ENCODE peak calls at places on chromosomes 5 and 9, in five cellular contexts. One of them, this sample, is unnamed.

GRCh38 chr5:78483809-78484521 is 123.5 kb downstream of the SCAMP1 start:
- DNase-seq in upper lobe of right lung: no peak
- DNase-seq in IMR-90: peak
- DNase-seq in bronchial epithelial cell: peak
- DNase-seq in left ventricle myocardium inferior: no peak
- DNase-seq in this sample: no peak

GRCh38 chr5:138663561-138663960 is 88.4 kb upstream of the HSPA9 start:
- DNase-seq in left ventricle myocardium inferior: no peak
- DNase-seq in IMR-90: no peak
- DNase-seq in upper lobe of right lung: no peak
- DNase-seq in bronchial epithelial cell: no peak
- DNase-seq in this sample: no peak

GRCh38 chr5:55440188-55440646 is 94.5 kb downstream of the PLPP1 start:
- DNase-seq in upper lobe of right lung: no peak
- DNase-seq in IMR-90: peak
- DNase-seq in bronchial epithelial cell: no peak
- DNase-seq in left ventricle myocardium inferior: no peak
- DNase-seq in this sample: no peak

GRCh38 chr5:17185349-17185748 is 32.1 kb upstream of the BASP1 start:
- DNase-seq in left ventricle myocardium inferior: no peak
- DNase-seq in upper lobe of right lung: no peak
- DNase-seq in bronchial epithelial cell: no peak
- DNase-seq in IMR-90: no peak
- DNase-seq in this sample: no peak

GRCh38 chr5:139765409-139766217 is 30.0 kb upstream of the PSD2 start:
- DNase-seq in IMR-90: peak
- DNase-seq in left ventricle myocardium inferior: peak
- DNase-seq in upper lobe of right lung: peak
- DNase-seq in bronchial epithelial cell: peak
- DNase-seq in this sample: peak

GRCh38 chr5:111641533-111642230 is 115.3 kb downstream of the NREP start:
- DNase-seq in IMR-90: peak
- DNase-seq in upper lobe of right lung: no peak
- DNase-seq in left ventricle myocardium inferior: no peak
- DNase-seq in bronchial epithelial cell: peak
- DNase-seq in this sample: no peak

GRCh38 chr5:178624626-178625546 is 2.0 kb downstream of the CLK4 start:
- DNase-seq in bronchial epithelial cell: no peak
- DNase-seq in IMR-90: peak
- DNase-seq in upper lobe of right lung: no peak
- DNase-seq in left ventricle myocardium inferior: no peak
- DNase-seq in this sample: no peak

GRCh38 chr5:154816891-154817492 is 33.4 kb downstream of the FAXDC2 start:
- DNase-seq in bronchial epithelial cell: no peak
- DNase-seq in left ventricle myocardium inferior: no peak
- DNase-seq in upper lobe of right lung: no peak
- DNase-seq in IMR-90: no peak
- DNase-seq in this sample: no peak

DNA sequence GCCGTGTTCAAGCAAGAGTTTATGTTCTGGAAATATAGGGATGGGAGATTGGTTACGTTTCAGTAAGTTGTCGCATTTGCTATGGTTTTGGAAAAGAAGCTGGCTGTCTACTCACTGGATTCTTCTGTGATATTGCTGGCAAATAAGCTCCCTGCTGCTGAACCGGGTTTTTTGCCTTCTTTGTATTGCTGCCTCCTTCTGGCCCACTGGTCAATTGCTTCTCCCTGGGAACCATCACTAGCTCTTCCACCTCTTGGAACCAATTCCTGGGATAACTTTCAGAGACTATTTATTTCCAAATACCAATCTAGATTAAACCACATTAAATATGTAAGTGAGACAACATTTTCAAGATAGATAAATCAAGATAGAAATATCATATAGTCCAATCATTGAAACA is 43.0 kb downstream of the NUDT12 start:
- DNase-seq in upper lobe of right lung: no peak
- DNase-seq in left ventricle myocardium inferior: no peak
- DNase-seq in IMR-90: peak
- DNase-seq in bronchial epithelial cell: no peak
- DNase-seq in this sample: no peak
- TF ChIP-seq CTCF in upper lobe of right lung: no peak
- TF ChIP-seq CTCF in left ventricle myocardium inferior: no peak
- TF ChIP-seq CTCF in IMR-90: peak
- TF ChIP-seq CTCF in bronchial epithelial cell: no peak
- TF ChIP-seq CTCF in this sample: no peak

GRCh38 chr5:146622391-146622790 is 106.4 kb upstream of the GPR151 start:
- DNase-seq in bronchial epithelial cell: no peak
- DNase-seq in left ventricle myocardium inferior: no peak
- DNase-seq in IMR-90: no peak
- DNase-seq in upper lobe of right lung: no peak
- DNase-seq in this sample: no peak
- TF ChIP-seq CTCF in bronchial epithelial cell: peak
- TF ChIP-seq CTCF in left ventricle myocardium inferior: no peak
- TF ChIP-seq CTCF in IMR-90: peak
- TF ChIP-seq CTCF in upper lobe of right lung: peak
- TF ChIP-seq CTCF in this sample: no peak

DNA sequence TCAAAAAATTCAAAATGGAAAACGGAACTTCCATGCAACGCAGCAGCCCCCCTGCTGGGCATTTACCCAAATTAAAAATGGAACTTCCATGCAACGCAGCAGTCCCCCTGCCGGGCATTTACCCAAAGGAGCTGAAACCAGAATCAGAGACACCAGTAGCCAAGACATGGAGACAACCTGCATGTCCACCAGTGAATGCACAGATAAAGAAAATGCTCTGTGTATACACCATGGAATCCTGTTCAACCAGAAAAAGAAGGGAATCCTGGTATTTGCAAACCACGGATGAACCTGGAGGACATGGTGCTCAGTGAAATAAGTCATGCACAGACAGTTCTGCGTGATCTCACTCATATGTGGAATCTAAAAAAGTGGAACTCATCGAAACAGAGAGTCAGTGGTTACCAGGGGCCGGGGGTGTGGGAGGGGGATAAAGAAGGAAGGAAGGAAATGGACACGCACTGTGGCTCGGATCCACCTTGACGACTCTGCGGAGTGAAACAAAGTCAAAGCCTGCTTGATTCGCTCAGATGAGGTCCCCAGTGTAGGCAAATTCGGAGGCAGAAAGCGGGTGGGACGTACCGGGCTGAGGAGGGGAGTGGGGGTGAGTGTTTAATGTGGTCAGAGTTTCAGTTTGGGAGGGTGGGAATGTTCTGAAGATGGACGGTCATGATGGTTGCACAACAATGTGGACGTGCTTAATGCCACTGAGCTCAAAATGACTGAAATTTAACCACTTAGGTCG is 40.2 kb upstream of the EXOC3 start:
- DNase-seq in bronchial epithelial cell: no peak
- DNase-seq in upper lobe of right lung: peak
- DNase-seq in IMR-90: peak
- DNase-seq in left ventricle myocardium inferior: no peak
- DNase-seq in this sample: no peak
- TF ChIP-seq CTCF in bronchial epithelial cell: no peak
- TF ChIP-seq CTCF in upper lobe of right lung: no peak
- TF ChIP-seq CTCF in IMR-90: no peak
- TF ChIP-seq CTCF in left ventricle myocardium inferior: no peak
- TF ChIP-seq CTCF in this sample: no peak

DNA sequence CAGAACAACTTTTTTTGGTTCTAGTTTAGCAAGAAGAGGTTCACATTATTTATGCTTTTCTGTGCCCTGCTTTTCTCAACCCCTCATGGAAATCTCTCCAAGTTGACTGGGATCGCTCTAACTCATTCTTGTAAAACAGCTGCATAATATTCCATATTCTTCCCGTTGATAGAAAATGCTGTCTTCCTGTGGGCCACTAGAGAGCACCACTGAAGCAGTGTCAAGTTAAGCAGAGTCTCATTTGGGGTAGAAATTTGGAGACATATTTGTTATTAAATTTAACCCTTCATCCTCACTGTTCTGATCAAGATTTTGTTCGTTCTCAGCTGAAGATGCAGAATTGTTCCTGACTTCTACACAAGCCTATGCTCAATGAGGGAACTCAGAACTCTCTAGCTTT is 140.1 kb downstream of the CEMIP2 start:
- DNase-seq in left ventricle myocardium inferior: no peak
- DNase-seq in bronchial epithelial cell: no peak
- DNase-seq in upper lobe of right lung: no peak
- DNase-seq in IMR-90: peak
- DNase-seq in this sample: no peak
- TF ChIP-seq CTCF in left ventricle myocardium inferior: peak
- TF ChIP-seq CTCF in bronchial epithelial cell: peak
- TF ChIP-seq CTCF in upper lobe of right lung: peak
- TF ChIP-seq CTCF in IMR-90: peak
- TF ChIP-seq CTCF in this sample: no peak

GRCh38 chr5:76104027-76104426 is 20.8 kb downstream of the SV2C start:
- DNase-seq in upper lobe of right lung: no peak
- DNase-seq in bronchial epithelial cell: peak
- DNase-seq in left ventricle myocardium inferior: no peak
- DNase-seq in IMR-90: peak
- DNase-seq in this sample: no peak

GRCh38 chr5:76111510-76112174 is 28.5 kb downstream of the SV2C start:
- DNase-seq in upper lobe of right lung: no peak
- DNase-seq in bronchial epithelial cell: no peak
- DNase-seq in left ventricle myocardium inferior: no peak
- DNase-seq in IMR-90: no peak
- DNase-seq in this sample: no peak

GRCh38 chr5:76106149-76106548 is 23.0 kb downstream of the SV2C start:
- DNase-seq in upper lobe of right lung: no peak
- DNase-seq in bronchial epithelial cell: no peak
- DNase-seq in IMR-90: no peak
- DNase-seq in left ventricle myocardium inferior: no peak
- DNase-seq in this sample: no peak
- TF ChIP-seq CTCF in upper lobe of right lung: no peak
- TF ChIP-seq CTCF in bronchial epithelial cell: no peak
- TF ChIP-seq CTCF in IMR-90: no peak
- TF ChIP-seq CTCF in left ventricle myocardium inferior: no peak
- TF ChIP-seq CTCF in this sample: no peak

GRCh38 chr5:135210286-135211055 is 176.4 kb upstream of the PITX1 start:
- DNase-seq in upper lobe of right lung: no peak
- DNase-seq in left ventricle myocardium inferior: no peak
- DNase-seq in bronchial epithelial cell: no peak
- DNase-seq in IMR-90: no peak
- DNase-seq in this sample: peak

GRCh38 chr5:135209495-135209837 is 175.4 kb upstream of the PITX1 start:
- DNase-seq in left ventricle myocardium inferior: no peak
- DNase-seq in bronchial epithelial cell: no peak
- DNase-seq in upper lobe of right lung: peak
- DNase-seq in IMR-90: no peak
- DNase-seq in this sample: peak

GRCh38 chr5:135207866-135208265 is 173.8 kb upstream of the PITX1 start:
- DNase-seq in bronchial epithelial cell: no peak
- DNase-seq in upper lobe of right lung: peak
- DNase-seq in left ventricle myocardium inferior: no peak
- DNase-seq in IMR-90: no peak
- DNase-seq in this sample: no peak

GRCh38 chr5:135206862-135207261 is 172.8 kb upstream of the PITX1 start:
- DNase-seq in left ventricle myocardium inferior: no peak
- DNase-seq in bronchial epithelial cell: no peak
- DNase-seq in upper lobe of right lung: peak
- DNase-seq in IMR-90: no peak
- DNase-seq in this sample: peak

GRCh38 chr5:135208555-135209494 is 174.8 kb upstream of the PITX1 start:
- DNase-seq in IMR-90: peak
- DNase-seq in upper lobe of right lung: peak
- DNase-seq in bronchial epithelial cell: peak
- DNase-seq in left ventricle myocardium inferior: no peak
- DNase-seq in this sample: peak
- TF ChIP-seq CTCF in IMR-90: peak
- TF ChIP-seq CTCF in upper lobe of right lung: no peak
- TF ChIP-seq CTCF in bronchial epithelial cell: peak
- TF ChIP-seq CTCF in left ventricle myocardium inferior: no peak
- TF ChIP-seq CTCF in this sample: no peak

DNA sequence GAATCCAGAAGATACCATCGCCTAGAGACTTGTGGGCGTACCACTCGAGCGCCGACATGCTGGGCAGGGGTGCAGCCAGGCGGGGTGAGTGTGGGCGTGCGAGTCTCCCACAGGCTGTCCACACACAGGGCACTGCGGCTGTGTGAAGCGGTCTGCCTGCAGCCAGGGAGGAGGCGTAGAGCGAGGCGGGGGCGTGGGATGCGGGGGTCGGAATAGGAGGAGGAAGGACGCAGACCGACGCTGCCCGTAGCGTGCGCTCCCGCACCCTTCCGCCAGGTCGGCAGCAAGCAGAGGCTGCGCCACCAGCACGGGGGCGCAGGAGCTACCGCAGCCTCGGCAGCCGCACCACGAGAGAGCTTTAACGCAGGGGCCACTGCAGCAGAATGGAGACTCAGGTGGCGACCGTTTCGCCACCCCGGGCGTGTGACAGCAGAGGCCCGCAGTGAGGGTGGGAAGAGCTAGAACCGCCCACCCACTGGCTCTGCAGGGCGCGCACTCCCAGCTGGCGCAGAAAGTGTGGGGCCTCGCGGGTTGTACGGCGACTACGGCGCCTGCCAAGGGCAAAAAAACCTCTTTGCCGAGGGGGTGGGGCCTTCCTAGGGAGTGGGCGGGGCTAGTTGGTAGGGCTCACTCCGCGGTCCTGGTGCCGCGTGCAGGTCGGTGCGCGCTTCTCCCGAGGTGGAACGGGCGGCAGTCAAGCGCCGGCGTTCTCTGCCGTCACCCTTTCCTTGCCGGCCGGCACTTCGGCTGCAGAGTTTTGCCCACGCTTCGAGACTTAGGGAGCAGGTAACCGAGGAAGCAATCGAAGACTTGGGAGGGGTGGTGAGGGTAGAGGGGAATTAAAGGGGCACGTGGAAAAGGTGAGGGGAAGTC is at the start of the genes MBLAC2 and POLR3G:
- DNase-seq in bronchial epithelial cell: peak
- DNase-seq in left ventricle myocardium inferior: peak
- DNase-seq in upper lobe of right lung: peak
- DNase-seq in IMR-90: peak
- DNase-seq in this sample: peak
- TF ChIP-seq CTCF in bronchial epithelial cell: peak
- TF ChIP-seq CTCF in left ventricle myocardium inferior: peak
- TF ChIP-seq CTCF in upper lobe of right lung: peak
- TF ChIP-seq CTCF in IMR-90: peak
- TF ChIP-seq CTCF in this sample: no peak

GRCh38 chr5:140925806-140926205 is 293 bp upstream of the PCDHAC1 start:
- DNase-seq in IMR-90: no peak
- DNase-seq in left ventricle myocardium inferior: no peak
- DNase-seq in bronchial epithelial cell: no peak
- DNase-seq in upper lobe of right lung: no peak
- DNase-seq in this sample: no peak

GRCh38 chr5:140926903-140927573 is 939 bp downstream of the PCDHAC1 start:
- DNase-seq in upper lobe of right lung: peak
- DNase-seq in IMR-90: no peak
- DNase-seq in left ventricle myocardium inferior: peak
- DNase-seq in bronchial epithelial cell: peak
- DNase-seq in this sample: no peak

GRCh38 chr5:140926211-140926902 is at the start of gene PCDHAC1:
- DNase-seq in upper lobe of right lung: peak
- DNase-seq in IMR-90: no peak
- DNase-seq in left ventricle myocardium inferior: peak
- DNase-seq in bronchial epithelial cell: peak
- DNase-seq in this sample: peak
- TF ChIP-seq CTCF in upper lobe of right lung: peak
- TF ChIP-seq CTCF in IMR-90: peak
- TF ChIP-seq CTCF in left ventricle myocardium inferior: peak
- TF ChIP-seq CTCF in bronchial epithelial cell: peak
- TF ChIP-seq CTCF in this sample: no peak

GRCh38 chr5:12703254-12703653 is 799.0 kb upstream of the CTNND2 start:
- DNase-seq in upper lobe of right lung: no peak
- DNase-seq in bronchial epithelial cell: no peak
- DNase-seq in left ventricle myocardium inferior: no peak
- DNase-seq in IMR-90: no peak
- DNase-seq in this sample: no peak

GRCh38 chr5:12707560-12707959 is 803.3 kb upstream of the CTNND2 start:
- DNase-seq in IMR-90: no peak
- DNase-seq in bronchial epithelial cell: no peak
- DNase-seq in left ventricle myocardium inferior: no peak
- DNase-seq in upper lobe of right lung: no peak
- DNase-seq in this sample: no peak

GRCh38 chr5:12704955-12705354 is 800.7 kb upstream of the CTNND2 start:
- DNase-seq in bronchial epithelial cell: peak
- DNase-seq in upper lobe of right lung: no peak
- DNase-seq in IMR-90: no peak
- DNase-seq in left ventricle myocardium inferior: no peak
- DNase-seq in this sample: no peak
- TF ChIP-seq CTCF in bronchial epithelial cell: no peak
- TF ChIP-seq CTCF in upper lobe of right lung: no peak
- TF ChIP-seq CTCF in IMR-90: no peak
- TF ChIP-seq CTCF in left ventricle myocardium inferior: no peak
- TF ChIP-seq CTCF in this sample: no peak